ENCODE peak calls at places on chromosomes 12 and 14, in six cellular contexts. K is Caki2; O is stimulated activated CD4-positive, alpha-beta T cell treated with anti-CD3 and anti-CD28 coated beads, Interleukin-4, amount 100 ng/mL, for 48 hours; S is activated effector memory CD4-positive, alpha-beta T cell treated with anti-CD3 and anti-CD28 coated beads, Interleukin-2, amount 50 U/mL, for 16 hours; G is fibroblast of mammary gland; W is GM23248. L is an unnamed sample.

GRCh38 chr12:69405466-69405865 is 45.9 kb downstream of the YEATS4 start:
- DNase-seq in K (peak), O (no peak), W (peak), S (no peak), G (peak), L (no peak)

GRCh38 chr12:16063728-16064127 is 152.6 kb downstream of the DERA start:
- DNase-seq in W (no peak), O (no peak), G (peak), S (no peak), K (no peak), L (no peak)

GRCh38 chr12:64036414-64036813 is 185.7 kb downstream of the KICS2 start:
- DNase-seq in K (no peak), W (peak), O (no peak), G (no peak), S (no peak), L (no peak)

GRCh38 chr12:26940820-26941219 is 2.5 kb downstream of the FGFR1OP2 start:
- DNase-seq in W (peak), S (no peak), K (no peak), O (no peak), G (peak), L (no peak)

GRCh38 chr14:71324767-71325272 is 417.6 kb downstream of the PCNX1 start:
- DNase-seq in S (peak), W (no peak), O (peak), G (peak), K (no peak), L (no peak)

GRCh38 chr14:68589447-68590232 is 203.2 kb downstream of the ZFP36L1 start:
- DNase-seq in K (no peak), W (peak), S (no peak), O (no peak), G (peak), L (no peak)

GRCh38 chr12:12558291-12558690 is 4.4 kb downstream of the DUSP16 start:
- DNase-seq in G (no peak), W (no peak), O (no peak), K (no peak), S (no peak), L (no peak)

GRCh38 chr12:31531908-31532307 is 59.0 kb downstream of the DENND5B start:
- DNase-seq in G (no peak), S (no peak), K (no peak), W (no peak), O (no peak), L (no peak)

GRCh38 chr14:95235767-95236166 is 78.4 kb upstream of the DICER1 start:
- DNase-seq in W (no peak), O (no peak), K (no peak), G (no peak), S (no peak), L (no peak)

GRCh38 chr12:42426733-42427132 is 100.8 kb downstream of the PPHLN1 start:
- DNase-seq in O (peak), S (no peak), W (peak), K (peak), G (peak), L (no peak)

GRCh38 chr14:64337901-64338615 is 43.9 kb upstream of the ESR2 start:
- DNase-seq in G (peak), S (no peak), O (peak), W (peak), K (peak), L (peak)

GRCh38 chr14:56195727-56196126 is 77.5 kb downstream of the PELI2 start:
- DNase-seq in S (no peak), K (peak), G (peak), W (peak), O (peak), L (peak)

GRCh38 chr12:110010853-110011835 is 11.9 kb downstream of the ANKRD13A start:
- DNase-seq in G (no peak), S (no peak), W (no peak), O (no peak), K (no peak), L (no peak)